ENCODE peak calls at places on chromosomes 12 and 14, in four cellular contexts. M is pancreas, Q is hepatocyte, J is CD14-positive monocyte. T is an unnamed sample.
A peak's percentile ranks its signal among the peaks of the same experiment; 100 is the strongest.

GRCh38 chr12:111195316-111195715 is 173.6 kb downstream of the PHETA1 start:
- DNase-seq in M (no peak), Q (no peak), J (no peak), T (no peak)

GRCh38 chr12:17139926-17140325 is 534.0 kb upstream of the LMO3 start:
- DNase-seq in M (no peak), Q (peak; percentile 26), J (no peak), T (no peak)

GRCh38 chr14:68495638-68496114 is 297.2 kb downstream of the ZFP36L1 start:
- DNase-seq in M (no peak), Q (no peak), J (no peak), T (no peak)

GRCh38 chr12:8989425-8989824 is at the start of gene KLRG1:
- DNase-seq in M (no peak), Q (no peak), J (no peak), T (no peak)

GRCh38 chr12:19036673-19037357 is 92.7 kb upstream of the PLEKHA5 start:
- DNase-seq in M (no peak), Q (no peak), J (no peak), T (no peak)

GRCh38 chr12:53749986-53750811 is 1.6 kb downstream of the CISTR start:
- DNase-seq in M (no peak), Q (no peak), J (no peak), T (no peak)

GRCh38 chr12:2834581-2835491 is at the start of gene NRIP2:
- DNase-seq in M (peak; percentile 55), Q (peak; percentile 80), J (no peak), T (peak; percentile 55)

GRCh38 chr12:107287436-107288413 is 194.4 kb upstream of the CRY1 start:
- DNase-seq in M (no peak), Q (no peak), J (no peak), T (no peak)

GRCh38 chr14:79044894-79045624 is 874.9 kb downstream of the NRXN3 start:
- DNase-seq in M (no peak), Q (peak; percentile 56), J (no peak), T (peak; percentile 94)

GRCh38 chr12:109968032-109968420 is 28.1 kb downstream of the GIT2 start:
- DNase-seq in M (no peak), Q (no peak), J (no peak), T (no peak)

GRCh38 chr14:57865450-57866198 is at the start of gene SLC35F4:
- DNase-seq in M (peak; percentile 77), Q (peak; percentile 66), J (no peak), T (no peak)

GRCh38 chr12:119069029-119069731 is 87.8 kb downstream of the SRRM4 start:
- DNase-seq in M (no peak), Q (peak; percentile 7), J (no peak), T (no peak)

GRCh38 chr12:127655691-127656090 is 611.3 kb upstream of the TMEM132C start:
- DNase-seq in M (no peak), Q (no peak), J (no peak), T (no peak)

GRCh38 chr12:108461071-108461670 is 53.9 kb upstream of the FICD start:
- DNase-seq in M (no peak), Q (no peak), J (no peak), T (no peak)

GRCh38 chr12:131850856-131851559 is 22.8 kb downstream of the MMP17 start:
- DNase-seq in M (peak; percentile 64), Q (peak; percentile 63), J (no peak), T (no peak)

GRCh38 chr14:30985796-30986195 is 39.7 kb upstream of the AP4S1 start:
- DNase-seq in M (no peak), Q (no peak), J (no peak), T (no peak)

GRCh38 chr12:104486943-104487819 is 30.4 kb downstream of the CHST11 start:
- DNase-seq in M (no peak), Q (peak; percentile 24), J (no peak), T (no peak)

GRCh38 chr12:132560831-132561783 is 49.3 kb downstream of the LRCOL1 start:
- DNase-seq in M (no peak), Q (peak; percentile 78), J (no peak), T (peak; percentile 27)

GRCh38 chr14:34872822-34873590 is 2.2 kb downstream of the BAZ1A start:
- DNase-seq in M (no peak), Q (peak; percentile 23), J (no peak), T (peak; percentile 46)

GRCh38 chr12:51846911-51847829 is 1.3 kb downstream of the FIGNL2 start:
- DNase-seq in M (peak; percentile 70), Q (peak; percentile 84), J (no peak), T (no peak)

GRCh38 chr12:109739747-109740693 is 26.4 kb downstream of the FAM222A start:
- DNase-seq in M (peak; percentile 23), Q (no peak), J (peak; percentile 14), T (no peak)

GRCh38 chr14:80213602-80214001 is 2.3 kb upstream of the DIO2 start:
- DNase-seq in M (no peak), Q (peak; percentile 61), J (no peak), T (peak; percentile 79)

GRCh38 chr14:51805541-51805940 is 54.9 kb upstream of the GNG2 start:
- DNase-seq in M (no peak), Q (no peak), J (no peak), T (no peak)

GRCh38 chr12:106144847-106145246 is 6.1 kb upstream of the NUAK1 start:
- DNase-seq in M (no peak), Q (no peak), J (no peak), T (peak; percentile 27)

GRCh38 chr12:12718853-12719252 is 1.7 kb downstream of the CDKN1B start:
- DNase-seq in M (no peak), Q (no peak), J (no peak), T (peak; percentile 39)

GRCh38 chr12:46300906-46301305 is 32.1 kb upstream of the SLC38A1 start:
- DNase-seq in M (no peak), Q (no peak), J (no peak), T (peak; percentile 98)

T was measured in LHCN-M2.